ENCODE peak calls at places on chromosome 11, in ten cellular contexts. W is A549; N is mucosa of descending colon; D is T-helper 1 cell; R is activated naive CD4-positive, alpha-beta T cell; O is stimulated activated CD4-positive, alpha-beta T cell treated with anti-CD3 and anti-CD28 coated beads, Interleukin-15, amount 100 ng/mL, for 1 hour; I is iris pigment epithelial cell; M is activated T-cell treated with anti-CD3 and anti-CD28 coated beads for 1 hour; H is T-helper 9 cell; S is HAP-1. V is an unnamed sample.

GRCh38 chr11:119472186-119472855 is 49.3 kb upstream of the THY1 start:
- DNase-seq in W (no peak), N (no peak), D (no peak), R (no peak), O (no peak), I (peak), M (no peak), H (no peak), S (no peak), V (no peak)

GRCh38 chr11:71372693-71373657 is 75.2 kb downstream of the DHCR7 start:
- DNase-seq in W (peak), N (no peak), D (no peak), R (no peak), O (no peak), I (peak), M (no peak), H (no peak), S (no peak), V (peak)

GRCh38 chr11:73787051-73787642 is 527 bp upstream of the MRPL48 start:
- DNase-seq in W (no peak), N (no peak), D (no peak), R (no peak), O (no peak), I (no peak), M (no peak), H (no peak), S (no peak), V (no peak)

GRCh38 chr11:113675003-113675471 is 31.1 kb downstream of the TMPRSS5 start:
- DNase-seq in W (no peak), N (no peak), D (no peak), R (no peak), O (no peak), I (peak), M (no peak), H (no peak), S (no peak), V (no peak)

GRCh38 chr11:130165601-130166456 is 6.2 kb downstream of the ST14 start:
- DNase-seq in W (no peak), N (no peak), D (no peak), R (no peak), O (no peak), I (no peak), M (no peak), H (no peak), S (no peak), V (peak)

GRCh38 chr11:73982990-73983763 is 534 bp upstream of the UCP2 start:
- DNase-seq in W (peak), N (peak), D (peak), R (peak), O (peak), I (peak), M (peak), H (peak), S (peak), V (peak)

GRCh38 chr11:62545437-62546243 is 966 bp downstream of the AHNAK start:
- DNase-seq in W (peak), N (peak), D (peak), R (no peak), O (no peak), I (peak), M (peak), H (peak), S (peak), V (peak)

GRCh38 chr11:66996609-66997273 is 21.6 kb downstream of the C11orf86 start:
- DNase-seq in W (peak), N (no peak), D (no peak), R (no peak), O (no peak), I (peak), M (no peak), H (no peak), S (no peak), V (no peak)